ENCODE peak calls at places on chromosomes 7 and 10, in six cellular contexts. M, R, P, D, E and N are unnamed samples.

GRCh38 chr7:106615808-106616691 is 44.9 kb downstream of the CCDC71L start:
- DNase-seq in M (no peak), R (no peak), P (peak; percentile 77), D (no peak), E (no peak), N (no peak)

GRCh38 chr10:99435986-99436633 is 5.7 kb upstream of the GOT1 start:
- DNase-seq in M (peak; percentile 51), R (peak; percentile 48), P (peak; percentile 62), D (peak; percentile 64), E (no peak), N (peak; percentile 70)

GRCh38 chr7:1238363-1239331 is 6.0 kb downstream of the UNCX start:
- DNase-seq in M (no peak), R (no peak), P (no peak), D (no peak), E (no peak), N (no peak)

GRCh38 chr7:18619311-18619710 is 123.8 kb downstream of the HDAC9 start:
- DNase-seq in M (no peak), R (no peak), P (no peak), D (no peak), E (no peak), N (no peak)

GRCh38 chr10:22649390-22649841 is 65.0 kb downstream of the PIP4K2A start:
- DNase-seq in M (no peak), R (no peak), P (peak; percentile 27), D (peak; percentile 23), E (no peak), N (no peak)

GRCh38 chr7:139915864-139916716 is 87.0 kb downstream of the TBXAS1 start:
- DNase-seq in M (peak; percentile 88), R (no peak), P (peak; percentile 99), D (peak; percentile 88), E (peak; percentile 91), N (peak; percentile 97)

GRCh38 chr7:685540-685939 is 41.0 kb upstream of the DNAAF5 start:
- DNase-seq in M (no peak), R (no peak), P (no peak), D (no peak), E (no peak), N (no peak)

GRCh38 chr7:6359021-6359420 is 86.6 kb upstream of the CYTH3 start:
- DNase-seq in M (peak; percentile 40), R (no peak), P (peak; percentile 65), D (no peak), E (no peak), N (peak; percentile 51)

GRCh38 chr7:122965306-122965705 is 30.2 kb downstream of the TAS2R16 start:
- DNase-seq in M (no peak), R (no peak), P (no peak), D (no peak), E (no peak), N (no peak)

GRCh38 chr7:131225619-131226101 is 102.0 kb upstream of the MKLN1 start:
- DNase-seq in M (peak; percentile 98), R (peak; percentile 27), P (no peak), D (peak; percentile 20), E (no peak), N (no peak)

GRCh38 chr7:55568613-55569268 is 3.6 kb downstream of the VOPP1 start:
- DNase-seq in M (no peak), R (no peak), P (no peak), D (peak; percentile 51), E (no peak), N (no peak)

GRCh38 chr7:27248427-27248806 is 5.8 kb downstream of the EVX1 start:
- DNase-seq in M (no peak), R (no peak), P (no peak), D (no peak), E (no peak), N (no peak)

DNA sequence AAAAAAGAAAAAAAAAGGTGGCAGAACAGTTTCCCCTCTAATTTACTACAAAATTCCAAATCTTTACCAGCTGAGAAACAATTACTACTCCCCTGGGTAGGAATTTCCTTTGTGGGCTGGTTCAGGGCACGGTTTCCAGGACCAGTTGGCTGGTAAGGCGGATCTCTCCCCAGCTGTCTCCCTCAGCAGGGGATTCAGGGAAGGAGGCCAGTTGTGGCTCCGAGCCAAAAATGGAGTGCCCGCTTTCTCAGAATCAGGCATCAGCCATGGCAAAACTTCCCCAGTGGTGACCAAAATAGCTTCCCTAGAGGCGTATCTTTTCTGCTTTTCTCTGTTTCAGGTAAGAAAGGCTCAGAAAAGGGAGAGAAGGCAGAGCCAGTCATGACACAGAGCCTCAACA is 91.2 kb downstream of the ZNF22 start:
- DNase-seq in M (no peak), R (no peak), P (no peak), D (no peak), E (no peak), N (no peak)
- TF ChIP-seq MYC in M (no peak), R (no peak), P (no peak), D (no peak), E (no peak), N (no peak)

DNA sequence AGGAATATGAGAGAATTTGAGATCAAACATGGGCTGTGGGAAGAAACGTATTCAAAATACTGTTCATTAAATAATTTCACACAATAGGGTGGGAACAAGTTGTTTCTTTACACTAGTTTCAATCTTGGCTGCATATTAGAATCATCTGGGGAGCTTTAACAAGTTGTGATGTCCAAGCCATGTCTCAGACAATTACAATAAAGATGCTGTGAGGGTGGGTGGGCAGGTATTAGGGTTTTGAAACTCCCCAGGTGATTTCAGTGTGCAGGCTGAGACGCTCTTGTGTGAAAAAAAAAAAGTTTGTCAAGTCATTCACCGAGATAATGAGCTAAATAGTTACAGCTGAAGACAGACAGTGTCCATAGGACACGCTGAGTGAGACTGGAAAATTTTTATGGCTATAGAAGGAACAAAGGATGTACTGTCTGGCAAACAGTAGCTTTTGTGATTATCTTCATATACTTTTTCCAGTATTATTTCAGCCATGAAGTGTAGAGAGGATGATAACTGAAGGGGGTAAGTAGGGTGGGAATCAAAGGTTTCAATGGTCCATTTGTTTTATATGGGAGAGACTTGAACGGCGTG is 12.6 kb upstream of the LAMB4 start:
- DNase-seq in M (no peak), R (no peak), P (no peak), D (no peak), E (no peak), N (no peak)
- TF ChIP-seq MYC in M (no peak), R (no peak), P (no peak), D (no peak), E (no peak), N (no peak)

GRCh38 chr10:59944339-59944935 is 38.1 kb upstream of the CCDC6 start:
- DNase-seq in M (no peak), R (no peak), P (no peak), D (no peak), E (no peak), N (no peak)
- TF ChIP-seq MYC in M (no peak), R (no peak), P (no peak), D (no peak), E (no peak), N (no peak)

GRCh38 chr7:16634292-16634738 is 11.2 kb downstream of the ANKMY2 start:
- DNase-seq in M (no peak), R (no peak), P (no peak), D (no peak), E (no peak), N (no peak)
- TF ChIP-seq MYC in M (no peak), R (no peak), P (no peak), D (no peak), E (no peak), N (no peak)

GRCh38 chr7:77839919-77840318 is 41.3 kb downstream of the PHTF2 start:
- DNase-seq in M (no peak), R (no peak), P (no peak), D (no peak), E (no peak), N (no peak)
- TF ChIP-seq MYC in M (no peak), R (no peak), P (no peak), D (no peak), E (no peak), N (no peak)

DNA sequence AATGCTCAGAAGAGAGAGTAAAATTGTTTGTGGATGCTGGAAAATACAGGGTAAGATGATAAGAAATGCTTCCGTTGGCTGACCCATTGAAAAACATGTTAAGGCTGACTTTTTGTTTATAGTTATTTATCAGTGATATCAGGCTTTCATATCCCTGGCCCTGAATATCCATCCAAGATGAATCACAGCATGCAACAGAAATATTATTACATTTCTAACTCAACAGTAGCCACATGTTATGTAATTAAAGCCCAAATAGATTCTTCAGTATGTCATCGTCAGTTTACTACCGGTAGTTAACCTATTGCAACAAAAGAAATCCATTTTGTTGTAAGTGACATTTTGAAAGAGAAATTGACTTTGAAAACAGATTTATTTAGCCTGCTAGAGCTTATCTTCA is 354.1 kb upstream of the CELF2 start:
- DNase-seq in M (no peak), R (no peak), P (no peak), D (no peak), E (no peak), N (no peak)
- TF ChIP-seq MYC in M (no peak), R (no peak), P (no peak), D (no peak), E (no peak), N (no peak)